ENCODE peak calls at places on chromosome 9, in seven cellular contexts. F is endodermal cell, O is fibroblast of mammary gland, N is foreskin keratinocyte, J is BJ, T is uterus, U is fibroblast of lung. Q is an unnamed sample.

GRCh38 chr9:78005231-78006002 is 26.2 kb downstream of the GNAQ start:
- DNase-seq in F (no peak), O (no peak), N (no peak), J (no peak), T (no peak), U (peak), Q (no peak)

GRCh38 chr9:3200331-3200774 is 325.4 kb downstream of the RFX3 start:
- DNase-seq in F (no peak), O (peak), N (peak), J (peak), T (no peak), U (peak), Q (no peak)

GRCh38 chr9:114037961-114038723 is 40.0 kb downstream of the AMBP start:
- DNase-seq in F (peak), O (no peak), N (no peak), J (no peak), T (no peak), U (no peak), Q (no peak)

GRCh38 chr9:113943112-113944009 is 67.3 kb downstream of the ZNF618 start:
- DNase-seq in F (no peak), O (no peak), N (no peak), J (no peak), T (no peak), U (no peak), Q (no peak)

GRCh38 chr9:72661401-72662135 is 140.2 kb downstream of the TMC1 start:
- DNase-seq in F (no peak), O (peak), N (peak), J (peak), T (no peak), U (peak), Q (no peak)

GRCh38 chr9:77016526-77017504 is 2.6 kb upstream of the FOXB2 start:
- DNase-seq in F (peak), O (no peak), N (no peak), J (no peak), T (no peak), U (no peak), Q (peak)

GRCh38 chr9:134643306-134643705 is 1.7 kb downstream of the COL5A1 start:
- DNase-seq in F (no peak), O (peak), N (peak), J (no peak), T (peak), U (peak), Q (no peak)

GRCh38 chr9:18463991-18464390 is 10.0 kb upstream of the ADAMTSL1 start:
- DNase-seq in F (no peak), O (peak), N (peak), J (no peak), T (no peak), U (peak), Q (no peak)

GRCh38 chr9:89448381-89448780 is 49.5 kb downstream of the SEMA4D start:
- DNase-seq in F (no peak), O (no peak), N (no peak), J (no peak), T (no peak), U (no peak), Q (no peak)

GRCh38 chr9:129313331-129313955 is 135.4 kb upstream of the IER5L start:
- DNase-seq in F (peak), O (no peak), N (no peak), J (no peak), T (no peak), U (no peak), Q (no peak)

GRCh38 chr9:124852829-124853531 is at the start of gene WDR38:
- DNase-seq in F (peak), O (peak), N (peak), J (no peak), T (peak), U (peak), Q (peak)

DNA sequence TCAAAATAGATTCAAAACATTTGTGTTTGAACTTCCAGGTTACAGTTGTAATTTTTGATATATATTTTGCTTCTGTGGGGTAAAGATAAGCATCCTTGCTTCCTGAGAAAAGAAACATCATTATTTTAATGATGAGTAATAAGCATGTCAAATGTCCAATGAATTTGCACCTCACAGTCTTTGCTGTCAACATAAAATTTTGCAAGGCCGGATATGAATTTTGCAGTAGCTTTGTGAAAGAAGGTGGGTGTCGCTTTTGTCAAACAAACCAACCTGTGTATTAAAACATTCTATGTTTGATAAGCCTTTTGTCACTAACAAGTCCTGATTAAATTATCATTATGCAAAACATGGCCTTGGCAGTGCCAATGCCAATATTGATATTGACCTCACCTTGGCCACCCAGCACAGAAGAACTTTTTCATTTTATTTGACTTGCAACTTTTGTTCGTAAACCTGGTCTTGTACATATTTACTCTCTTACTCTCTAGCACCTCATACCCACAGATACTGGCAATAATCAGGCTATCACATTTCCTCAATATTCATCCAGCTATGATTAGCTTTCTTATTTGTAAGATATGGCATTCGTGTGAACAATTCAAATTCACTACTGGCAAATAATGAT is 645.0 kb upstream of the KLF4 start:
- DNase-seq in F (no peak), O (no peak), N (no peak), J (no peak), T (no peak), U (no peak), Q (no peak)
- TF ChIP-seq CTCF in F (no peak), O (no peak), N (no peak), J (no peak), T (no peak), U (no peak), Q (no peak)

DNA sequence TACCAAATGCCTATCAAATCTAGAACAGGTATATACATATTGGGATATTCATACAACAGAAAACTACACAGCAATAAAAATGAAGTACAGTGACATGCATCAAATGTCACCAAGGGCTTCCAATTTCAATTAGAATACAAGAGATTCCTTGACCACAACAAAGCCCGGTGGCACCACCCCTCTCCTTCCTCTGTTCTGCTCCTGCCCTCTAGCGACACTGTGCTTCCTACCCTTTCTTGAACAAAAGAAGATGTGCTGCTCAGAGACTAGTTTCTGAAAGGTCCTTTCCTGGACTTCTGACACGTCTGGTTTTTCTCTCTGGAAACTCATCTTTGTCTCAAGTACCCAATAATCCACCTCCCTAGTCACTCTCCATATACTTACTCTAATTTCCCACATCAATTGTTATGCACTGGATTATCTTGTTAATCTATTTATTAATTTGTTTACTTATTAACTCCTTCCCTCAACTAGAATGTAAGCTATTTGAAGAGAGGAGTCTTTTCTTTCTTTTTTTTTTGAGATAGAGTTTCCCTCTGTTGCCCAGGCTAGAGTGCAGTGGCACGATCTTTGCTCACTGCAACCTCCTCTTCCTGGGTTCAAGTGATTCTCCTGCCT is 70.4 kb upstream of the CTSV start:
- DNase-seq in F (peak), O (peak), N (peak), J (no peak), T (no peak), U (peak), Q (peak)
- TF ChIP-seq CTCF in F (peak), O (peak), N (peak), J (peak), T (no peak), U (peak), Q (no peak)

GRCh38 chr9:127916665-127917581 is at the start of gene ST6GALNAC4:
- DNase-seq in F (peak), O (peak), N (peak), J (no peak), T (peak), U (peak), Q (peak)

GRCh38 chr9:127917603-127918002 is 762 bp upstream of the ST6GALNAC4 start:
- DNase-seq in F (no peak), O (no peak), N (no peak), J (no peak), T (no peak), U (no peak), Q (peak)

GRCh38 chr9:127919253-127919815 is 2.5 kb upstream of the ST6GALNAC4 start:
- DNase-seq in F (no peak), O (peak), N (peak), J (peak), T (peak), U (peak), Q (no peak)

GRCh38 chr9:127920794-127921193 is 4.0 kb upstream of the ST6GALNAC4 start:
- DNase-seq in F (no peak), O (no peak), N (no peak), J (no peak), T (no peak), U (no peak), Q (no peak)

DNA sequence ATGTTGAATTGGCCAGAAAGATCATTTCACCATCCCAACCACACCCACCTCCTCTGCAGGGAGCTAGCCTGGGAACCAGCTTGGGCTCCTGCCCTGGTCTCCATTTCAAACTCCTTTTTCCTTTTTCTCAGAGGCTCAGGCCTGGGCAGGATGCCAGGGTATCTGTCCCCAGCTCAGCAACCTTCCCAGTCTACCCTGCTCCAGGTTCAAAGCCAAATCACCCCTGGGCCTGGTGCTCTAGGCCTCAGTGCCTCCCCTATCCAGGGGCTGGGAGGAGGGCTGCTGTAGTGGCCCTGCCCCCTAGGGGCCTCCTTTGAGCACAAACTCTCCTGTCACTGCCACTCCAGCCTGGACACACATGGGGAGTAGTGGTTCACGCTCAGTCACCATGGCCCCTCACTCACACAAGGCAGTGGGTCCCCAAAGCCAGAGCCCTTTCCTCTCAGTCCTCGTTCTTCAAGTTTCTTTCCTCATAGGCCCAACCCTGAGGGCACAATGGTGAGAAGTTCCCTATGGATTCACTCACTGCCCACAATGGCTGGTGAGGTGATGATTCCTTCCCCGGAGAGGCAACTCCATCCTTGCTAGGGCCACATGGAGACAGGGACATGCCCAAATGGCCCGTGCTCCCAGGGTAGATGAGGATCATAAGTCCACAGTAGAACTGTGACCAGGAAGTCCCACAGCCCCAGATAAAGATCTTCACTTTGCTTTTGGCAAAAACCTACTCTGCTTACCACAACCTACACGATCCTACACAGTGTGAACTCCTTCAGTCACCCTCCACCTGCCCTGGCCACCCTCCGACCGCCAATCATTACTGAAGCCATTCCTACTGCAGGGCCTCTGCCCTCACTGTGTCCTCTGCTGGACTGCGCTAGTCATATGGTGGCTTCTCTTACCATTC is 1.6 kb upstream of the ST6GALNAC4 start:
- DNase-seq in F (peak), O (peak), N (no peak), J (no peak), T (no peak), U (no peak), Q (no peak)
- TF ChIP-seq CTCF in F (peak), O (peak), N (no peak), J (peak), T (no peak), U (no peak), Q (no peak)

GRCh38 chr9:136143215-136144001 is 24.7 kb upstream of the TMEM250 start:
- DNase-seq in F (peak), O (peak), N (no peak), J (no peak), T (no peak), U (no peak), Q (peak)

GRCh38 chr9:136142416-136142800 is 23.7 kb upstream of the TMEM250 start:
- DNase-seq in F (peak), O (no peak), N (no peak), J (no peak), T (no peak), U (no peak), Q (no peak)

GRCh38 chr9:136144450-136144849 is 25.8 kb upstream of the TMEM250 start:
- DNase-seq in F (no peak), O (no peak), N (no peak), J (no peak), T (no peak), U (no peak), Q (no peak)

GRCh38 chr9:136141716-136142415 is 23.2 kb upstream of the TMEM250 start:
- DNase-seq in F (peak), O (no peak), N (no peak), J (no peak), T (no peak), U (no peak), Q (peak)

DNA sequence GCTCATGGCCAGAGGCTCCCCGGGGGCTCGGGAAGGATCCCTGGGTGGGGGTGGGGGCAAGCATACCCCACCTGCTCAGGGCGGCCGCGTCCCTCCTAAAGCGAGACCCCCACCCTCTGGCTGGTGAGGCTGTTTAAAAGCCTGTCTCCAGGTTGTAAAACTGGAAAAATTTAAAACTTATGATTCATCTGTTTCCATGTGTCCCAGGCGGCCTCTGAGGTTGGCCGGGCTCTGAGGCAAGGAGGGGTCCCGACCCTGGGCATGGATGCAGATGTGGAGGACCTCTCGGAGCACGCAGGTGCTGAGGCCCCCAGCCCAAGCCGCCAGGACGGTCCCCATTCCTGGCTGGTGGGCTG is 24.2 kb upstream of the TMEM250 start:
- DNase-seq in F (no peak), O (no peak), N (no peak), J (no peak), T (no peak), U (no peak), Q (no peak)
- TF ChIP-seq CTCF in F (no peak), O (no peak), N (no peak), J (no peak), T (no peak), U (no peak), Q (no peak)

GRCh38 chr9:98046161-98046543 is 10.4 kb upstream of the NANS start:
- DNase-seq in F (no peak), O (no peak), N (no peak), J (no peak), T (no peak), U (no peak), Q (no peak)

GRCh38 chr9:98043921-98044320 is 12.6 kb upstream of the NANS start:
- DNase-seq in F (no peak), O (no peak), N (no peak), J (no peak), T (no peak), U (no peak), Q (no peak)

GRCh38 chr9:98049668-98050067 is 6.9 kb upstream of the NANS start:
- DNase-seq in F (no peak), O (no peak), N (no peak), J (no peak), T (no peak), U (no peak), Q (no peak)

GRCh38 chr9:98047002-98047401 is 9.5 kb upstream of the NANS start:
- DNase-seq in F (no peak), O (no peak), N (no peak), J (no peak), T (no peak), U (no peak), Q (no peak)

GRCh38 chr9:98045234-98046160 is 11.0 kb upstream of the NANS start:
- DNase-seq in F (no peak), O (peak), N (no peak), J (no peak), T (no peak), U (no peak), Q (no peak)
- TF ChIP-seq CTCF in F (no peak), O (no peak), N (peak), J (no peak), T (no peak), U (no peak), Q (no peak)

GRCh38 chr9:68678430-68678829 is 26.6 kb upstream of the PIP5K1B start:
- DNase-seq in F (peak), O (no peak), N (no peak), J (no peak), T (peak), U (no peak), Q (peak)
- TF ChIP-seq CTCF in F (peak), O (no peak), N (peak), J (peak), T (no peak), U (no peak), Q (peak)

DNA sequence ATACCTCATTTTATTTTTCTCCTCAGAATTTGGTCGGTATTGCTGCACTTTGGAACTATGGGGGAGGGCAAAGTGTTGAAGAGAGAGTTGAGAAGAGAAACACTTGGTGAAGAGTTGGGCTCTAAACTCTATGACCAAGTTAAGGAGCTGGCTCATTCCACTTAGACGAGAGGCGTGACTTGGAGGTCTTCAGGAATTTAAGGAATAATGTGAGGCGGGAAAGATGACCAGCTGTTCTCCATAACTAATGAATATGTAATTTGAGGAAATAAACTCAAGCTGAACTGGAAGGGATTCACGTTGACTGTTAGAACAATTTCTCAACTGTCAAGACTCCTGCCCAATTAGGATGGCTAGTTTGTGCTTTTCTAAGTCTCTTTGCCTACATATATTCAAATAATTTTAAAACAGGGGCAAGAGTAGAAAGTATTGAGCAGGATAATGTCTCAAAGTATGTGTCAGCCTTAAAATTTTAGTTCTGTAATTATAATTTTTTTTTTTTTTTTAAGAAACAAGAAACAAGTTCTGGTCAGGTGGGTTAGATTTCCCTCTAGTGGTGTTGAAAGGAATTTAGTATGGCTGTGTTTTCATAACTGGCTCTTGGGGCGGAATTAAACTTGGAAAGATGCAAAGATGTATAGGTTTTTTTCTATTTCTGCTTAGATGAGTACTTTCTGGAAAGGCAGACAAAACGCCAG is 33.4 kb downstream of the TMEM252 start:
- DNase-seq in F (no peak), O (peak), N (no peak), J (no peak), T (no peak), U (no peak), Q (no peak)
- TF ChIP-seq CTCF in F (peak), O (peak), N (peak), J (peak), T (peak), U (peak), Q (peak)

GRCh38 chr9:137178939-137179630 is 7.2 kb upstream of the TMEM210 start:
- DNase-seq in F (no peak), O (no peak), N (no peak), J (no peak), T (no peak), U (no peak), Q (no peak)
- TF ChIP-seq CTCF in F (no peak), O (no peak), N (no peak), J (no peak), T (no peak), U (no peak), Q (no peak)